ENCODE peak calls at places on chromosomes 11 and 22, in eight cellular contexts. S, J, P, G, E, B, N and T are unnamed samples.

GRCh38 chr11:110472858-110473257 is 43.1 kb downstream of the FDX1 start:
- DNase-seq in G (no peak), B (no peak), P (no peak), J (no peak), E (no peak), N (no peak), S (no peak), T (no peak)

GRCh38 chr11:976431-977160 is 50.9 kb downstream of the AP2A2 start:
- DNase-seq in E (no peak), G (no peak), P (no peak), N (no peak), J (no peak), B (no peak), S (no peak), T (no peak)

GRCh38 chr22:46461566-46462180 is 75.7 kb downstream of the CELSR1 start:
- DNase-seq in E (no peak), S (no peak), B (no peak), G (no peak), P (no peak), J (no peak), N (no peak), T (no peak)

GRCh38 chr11:1117970-1118369 is 39.8 kb upstream of the MUC5AC start:
- DNase-seq in G (no peak), J (no peak), E (no peak), S (no peak), B (no peak), P (no peak), N (peak), T (no peak)

GRCh38 chr22:27866136-27867091 is 52.6 kb downstream of the PITPNB start:
- DNase-seq in S (peak), G (no peak), J (no peak), N (no peak), E (peak), P (no peak), B (no peak), T (no peak)

GRCh38 chr11:122486793-122487495 is 168.6 kb upstream of the UBASH3B start:
- DNase-seq in P (no peak), J (peak), S (no peak), N (no peak), B (no peak), G (peak), E (no peak), T (no peak)

GRCh38 chr11:123443851-123444623 is 14.0 kb downstream of the GRAMD1B start:
- DNase-seq in S (no peak), G (no peak), J (no peak), E (no peak), P (no peak), B (no peak), N (no peak), T (no peak)

GRCh38 chr11:61384271-61385242 is 7.8 kb upstream of the TMEM216 start:
- DNase-seq in N (no peak), S (no peak), G (no peak), P (peak), J (peak), B (no peak), E (peak), T (no peak)

GRCh38 chr11:27700351-27701261 is at the start of gene BDNF:
- DNase-seq in P (no peak), S (peak), G (no peak), J (peak), E (no peak), N (peak), B (no peak), T (no peak)

GRCh38 chr11:120212926-120213325 is 2.1 kb downstream of the OAF start:
- DNase-seq in G (no peak), S (no peak), J (no peak), E (no peak), B (no peak), P (no peak), N (no peak), T (no peak)

GRCh38 chr22:48595511-48595905 is 1232.2 kb downstream of the BRD1 start:
- DNase-seq in S (no peak), J (no peak), B (no peak), P (no peak), G (no peak), E (no peak), N (no peak), T (no peak)

GRCh38 chr22:30183861-30184278 is 62.7 kb downstream of the LIF start:
- DNase-seq in B (no peak), E (no peak), G (no peak), S (no peak), N (no peak), J (no peak), P (peak), T (no peak)

GRCh38 chr22:47434336-47435203 is 672.1 kb downstream of the TBC1D22A start:
- DNase-seq in S (no peak), P (no peak), B (no peak), J (no peak), G (no peak), N (no peak), E (no peak), T (no peak)

GRCh38 chr22:33328789-33329296 is 270.7 kb upstream of the SYN3 start:
- DNase-seq in G (no peak), N (no peak), J (peak), B (no peak), P (no peak), E (peak), S (peak), T (no peak)

GRCh38 chr22:19478466-19479357 is at the start of gene UFD1:
- DNase-seq in P (peak), N (peak), S (peak), E (peak), B (no peak), J (peak), G (no peak), T (no peak)

GRCh38 chr11:118980191-118980881 is 8.8 kb downstream of the FOXR1 start:
- DNase-seq in G (no peak), P (peak), N (no peak), J (peak), S (no peak), E (no peak), B (no peak), T (no peak)

GRCh38 chr22:31106001-31106571 is 1.3 kb downstream of the SELENOM start:
- DNase-seq in B (no peak), J (no peak), N (no peak), P (no peak), E (no peak), G (no peak), S (no peak), T (no peak)

GRCh38 chr11:1238767-1239595 is 16.1 kb downstream of the MUC5B start:
- DNase-seq in S (no peak), N (no peak), P (peak), J (peak), G (no peak), E (peak), B (no peak), T (no peak)

GRCh38 chr11:60389279-60389910 is 6.9 kb upstream of the MS4A14 start:
- DNase-seq in G (no peak), S (no peak), E (no peak), J (no peak), B (peak), P (no peak), N (no peak), T (no peak)

GRCh38 chr11:78940500-78941225 is 366.0 kb upstream of the NARS2 start:
- DNase-seq in B (no peak), P (no peak), J (peak), G (no peak), N (no peak), S (no peak), E (peak), T (no peak)

GRCh38 chr22:47020157-47020556 is 257.7 kb downstream of the TBC1D22A start:
- DNase-seq in G (no peak), E (no peak), P (no peak), B (no peak), N (no peak), S (no peak), J (no peak), T (no peak)

GRCh38 chr11:126106929-126107328 is 44.3 kb upstream of the CDON start:
- DNase-seq in G (no peak), P (no peak), S (no peak), N (no peak), J (no peak), E (no peak), B (no peak), T (no peak)

GRCh38 chr11:119148855-119149370 is at the start of gene ABCG4:
- DNase-seq in B (no peak), J (peak), S (no peak), E (no peak), G (no peak), N (peak), P (peak), T (no peak)

GRCh38 chr11:75572744-75573143 is 10.7 kb downstream of the SERPINH1 start:
- DNase-seq in G (no peak), S (no peak), B (no peak), N (no peak), J (no peak), E (no peak), P (no peak), T (no peak)

GRCh38 chr11:74086242-74086884 is 77.5 kb upstream of the UCP3 start:
- DNase-seq in N (peak), S (no peak), B (no peak), G (no peak), J (no peak), E (no peak), P (peak), T (no peak)

GRCh38 chr22:29202231-29203192 is 3.2 kb upstream of the EMID1 start:
- DNase-seq in G (no peak), E (peak), S (peak), N (peak), P (peak), J (peak), B (peak), T (no peak)

GRCh38 chr11:22624742-22625447 is 728 bp downstream of the FANCF start:
- DNase-seq in G (peak), J (peak), P (peak), S (peak), E (peak), B (peak), N (peak), T (peak)

GRCh38 chr11:13287026-13287425 is 9.4 kb downstream of the BMAL1 start:
- DNase-seq in E (no peak), J (no peak), S (no peak), B (no peak), N (no peak), G (no peak), P (no peak), T (no peak)

GRCh38 chr11:64339754-64340408 is at the start of gene CCDC88B:
- DNase-seq in E (no peak), P (no peak), J (no peak), B (no peak), G (no peak), S (no peak), N (no peak), T (no peak)

GRCh38 chr22:21054714-21055563 is 9.2 kb downstream of the LRRC74B start:
- DNase-seq in E (no peak), S (no peak), N (no peak), P (peak), J (no peak), G (no peak), B (no peak), T (no peak)

GRCh38 chr22:21052715-21053459 is 7.1 kb downstream of the LRRC74B start:
- DNase-seq in J (no peak), G (no peak), P (peak), B (no peak), S (no peak), N (no peak), E (no peak), T (no peak)

GRCh38 chr22:21055880-21056319 is 10.2 kb downstream of the LRRC74B start:
- DNase-seq in P (peak), G (no peak), B (no peak), E (no peak), J (peak), N (no peak), S (no peak), T (no peak)

GRCh38 chr22:21054046-21054713 is 8.4 kb downstream of the LRRC74B start:
- DNase-seq in P (no peak), B (no peak), S (no peak), J (no peak), E (no peak), G (no peak), N (no peak), T (no peak)

DNA sequence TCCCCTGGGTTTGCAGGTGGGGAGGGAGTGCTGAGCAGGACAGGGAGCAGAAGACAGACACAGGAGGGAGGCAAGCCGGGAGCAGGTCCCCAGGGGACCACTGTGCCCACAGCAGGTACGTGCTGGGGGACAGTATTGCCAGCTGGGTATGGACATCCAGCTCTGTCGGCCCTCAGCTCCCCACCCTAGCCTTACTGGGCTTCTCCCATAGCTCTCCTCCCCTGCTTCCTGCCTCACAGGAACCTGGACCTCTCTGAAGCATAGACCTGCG is 9.8 kb downstream of the LRRC74B start:
- DNase-seq in G (no peak), E (no peak), B (no peak), J (no peak), P (no peak), S (no peak), N (no peak), T (no peak)
- TF ChIP-seq REST in G (no peak), E (no peak), B (no peak), J (no peak), P (no peak), S (no peak), N (no peak), T (no peak)

DNA sequence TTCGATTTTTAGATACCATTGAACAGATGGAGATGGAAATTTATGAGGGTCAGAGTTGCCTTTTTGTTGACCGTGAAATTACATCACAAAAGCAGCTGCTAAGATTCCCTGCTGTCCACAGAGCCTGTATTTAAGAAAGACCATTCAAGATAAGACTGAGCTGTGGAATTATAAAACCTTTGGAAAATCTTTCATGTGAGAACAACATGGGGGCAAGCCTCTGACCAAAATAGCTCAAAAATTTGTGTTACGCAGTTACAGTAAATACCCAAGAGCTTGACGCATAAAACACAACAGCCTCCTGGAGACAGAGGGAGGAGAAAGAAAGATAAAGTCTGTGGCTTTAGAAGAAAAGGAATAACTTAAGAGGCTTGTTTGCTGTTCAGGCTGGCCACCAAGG is 172.4 kb downstream of the AASDHPPT start:
- DNase-seq in B (no peak), N (no peak), J (peak), S (no peak), G (no peak), P (no peak), E (no peak), T (no peak)
- TF ChIP-seq REST in B (no peak), N (no peak), J (no peak), S (no peak), G (no peak), P (no peak), E (no peak), T (no peak)

DNA sequence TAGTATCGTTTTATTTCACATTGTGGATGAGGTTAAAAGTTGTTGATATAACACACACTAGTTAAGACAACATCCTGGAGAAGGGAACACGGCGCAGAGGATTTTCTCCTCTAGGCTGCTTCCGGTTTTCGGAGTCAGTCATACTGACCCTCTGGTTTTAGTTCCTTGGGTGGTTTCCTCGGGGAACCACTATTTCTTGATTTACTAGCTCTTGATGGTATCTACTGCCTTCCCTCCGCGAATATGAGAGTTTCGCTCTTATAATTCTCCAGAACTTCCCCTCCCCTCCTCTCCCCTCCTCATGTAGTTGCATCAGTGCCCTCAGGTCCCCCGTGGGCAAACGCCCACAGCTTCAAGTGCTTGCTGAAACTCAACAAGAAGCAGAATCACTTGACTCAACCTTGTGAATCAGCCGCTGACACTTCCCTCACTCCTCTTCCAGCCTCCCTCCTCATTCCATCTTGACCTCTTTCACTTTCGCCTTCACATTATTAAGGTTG is 15.9 kb upstream of the APOBEC3A start:
- DNase-seq in G (no peak), J (no peak), N (no peak), E (no peak), S (no peak), B (peak), P (no peak), T (no peak)
- TF ChIP-seq REST in G (no peak), J (no peak), N (no peak), E (no peak), S (no peak), B (no peak), P (no peak), T (no peak)

GRCh38 chr22:22753526-22754267 is 109.3 kb downstream of the GGTLC2 start:
- DNase-seq in E (peak), G (peak), P (peak), S (peak), N (peak), B (no peak), J (peak), T (no peak)
- TF ChIP-seq REST in E (no peak), G (no peak), P (no peak), S (no peak), N (no peak), B (no peak), J (no peak), T (no peak)

DNA sequence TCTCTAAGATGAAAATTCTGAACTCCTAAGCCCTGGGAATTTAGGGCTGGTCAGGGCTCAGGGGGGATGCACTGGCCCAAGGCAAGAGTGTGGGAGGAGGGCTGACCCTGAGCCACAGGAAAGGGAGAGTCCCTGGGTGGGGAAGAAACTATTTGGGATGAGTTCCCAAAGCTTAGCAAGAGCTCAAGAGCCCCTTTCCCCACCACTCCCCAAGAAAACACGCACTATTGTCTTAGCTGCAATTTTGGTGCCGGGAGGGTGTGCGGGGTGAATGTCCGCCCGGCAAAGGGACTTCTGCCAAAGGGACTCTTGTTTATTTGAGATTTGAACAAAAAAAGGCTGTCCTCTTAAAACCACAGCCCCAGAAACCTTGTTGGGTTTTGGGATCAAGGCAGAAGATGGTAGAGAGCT is 37.0 kb downstream of the KIAA1671 start:
- DNase-seq in N (no peak), B (no peak), J (no peak), P (no peak), S (no peak), E (no peak), G (no peak), T (no peak)
- TF ChIP-seq REST in N (no peak), B (no peak), J (no peak), P (no peak), S (no peak), E (no peak), G (no peak), T (no peak)

DNA sequence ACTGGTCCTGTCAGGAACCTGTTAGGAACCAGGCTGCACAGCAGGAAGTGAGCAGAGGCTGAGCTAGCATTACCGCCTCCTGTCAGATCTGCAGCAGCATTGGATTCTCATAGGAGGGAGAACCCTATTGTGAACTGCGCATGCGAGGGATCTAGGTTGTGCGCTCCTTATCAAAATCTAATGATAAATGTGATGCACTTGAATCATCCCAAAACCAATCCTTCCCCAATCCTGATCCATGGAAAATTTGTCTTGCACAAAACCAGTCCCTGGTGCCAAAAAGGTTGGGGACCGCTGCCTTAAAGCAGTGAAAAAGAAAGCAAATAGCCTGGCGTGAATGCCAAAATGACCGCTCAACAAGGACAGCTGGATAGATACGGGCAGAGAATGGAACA is 1.9 kb upstream of the ARAP1 start:
- DNase-seq in J (no peak), B (no peak), G (no peak), E (no peak), S (no peak), P (no peak), N (no peak), T (no peak)
- TF ChIP-seq REST in J (no peak), B (no peak), G (no peak), E (no peak), S (no peak), P (no peak), N (no peak), T (no peak)